ENCODE peak calls at places on chromosomes 13 and 19, in eight cellular contexts. I is stomach; V is tibial nerve; X is CD8-positive, alpha-beta T cell; B is lung; Y is cardiac fibroblast; R is thoracic aorta; Q is hepatocyte. W is an unnamed sample.

GRCh38 chr13:21966014-21966413 is 295.1 kb downstream of the FGF9 start:
- DNase-seq in I (no peak), V (no peak), X (no peak), B (no peak), Y (no peak), R (no peak), Q (no peak), W (no peak)

GRCh38 chr19:46764817-46765291 is 18.6 kb upstream of the STRN4 start:
- DNase-seq in I (no peak), V (no peak), X (no peak), B (no peak), Y (no peak), R (no peak), Q (no peak), W (no peak)

GRCh38 chr13:78586706-78587105 is 16.6 kb downstream of the POU4F1 start:
- DNase-seq in I (no peak), V (no peak), X (no peak), B (no peak), Y (no peak), R (no peak), Q (no peak), W (no peak)

GRCh38 chr13:99894835-99895427 is 76.6 kb downstream of the ZIC5 start:
- DNase-seq in I (no peak), V (no peak), X (no peak), B (no peak), Y (peak; percentile 9), R (no peak), Q (no peak), W (no peak)

GRCh38 chr13:110109140-110109783 is 197.7 kb downstream of the COL4A1 start:
- DNase-seq in I (no peak), V (no peak), X (no peak), B (no peak), Y (peak; percentile 28), R (no peak), Q (no peak), W (no peak)

GRCh38 chr19:46812898-46813569 is 24.6 kb upstream of the SLC1A5 start:
- DNase-seq in I (peak; percentile 39), V (no peak), X (no peak), B (peak; percentile 36), Y (no peak), R (no peak), Q (no peak), W (no peak)

GRCh38 chr13:95154441-95154886 is 146.8 kb downstream of the ABCC4 start:
- DNase-seq in I (no peak), V (no peak), X (no peak), B (no peak), Y (peak; percentile 79), R (no peak), Q (no peak), W (no peak)

GRCh38 chr13:44396963-44397580 is 23.4 kb downstream of the SERP2 start:
- DNase-seq in I (no peak), V (no peak), X (no peak), B (no peak), Y (peak; percentile 11), R (no peak), Q (peak; percentile 70), W (no peak)

GRCh38 chr13:42762917-42763316 is 18.5 kb upstream of the FAM216B start:
- DNase-seq in I (no peak), V (no peak), X (no peak), B (no peak), Y (peak; percentile 98), R (no peak), Q (peak; percentile 18), W (peak; percentile 54)

GRCh38 chr13:20390526-20391175 is 135.0 kb downstream of the CRYL1 start:
- DNase-seq in I (no peak), V (no peak), X (no peak), B (no peak), Y (no peak), R (no peak), Q (no peak), W (no peak)

GRCh38 chr13:70391678-70392077 is 283.4 kb upstream of the KLHL1 start:
- DNase-seq in I (peak; percentile 35), V (no peak), X (no peak), B (no peak), Y (no peak), R (no peak), Q (peak; percentile 51), W (no peak)

GRCh38 chr19:46515879-46516350 is 20.2 kb upstream of the PNMA8B start:
- DNase-seq in I (no peak), V (no peak), X (no peak), B (no peak), Y (peak; percentile 61), R (no peak), Q (peak; percentile 50), W (peak; percentile 34)

GRCh38 chr19:47598407-47599349 is 10.3 kb upstream of the BICRA start:
- DNase-seq in I (peak; percentile 41), V (no peak), X (no peak), B (peak; percentile 54), Y (peak; percentile 98), R (peak; percentile 55), Q (peak; percentile 90), W (peak; percentile 97)

GRCh38 chr13:72121466-72121865 is 254.5 kb upstream of the DACH1 start:
- DNase-seq in I (no peak), V (no peak), X (no peak), B (no peak), Y (no peak), R (no peak), Q (no peak), W (no peak)

GRCh38 chr13:45298206-45298505 is 42.8 kb downstream of the TPT1 start:
- DNase-seq in I (no peak), V (no peak), X (no peak), B (no peak), Y (no peak), R (no peak), Q (no peak), W (no peak)

GRCh38 chr13:109673477-109673876 is 112.9 kb downstream of the IRS2 start:
- DNase-seq in I (no peak), V (no peak), X (no peak), B (no peak), Y (peak; percentile 27), R (no peak), Q (no peak), W (no peak)

GRCh38 chr13:40152145-40152544 is 496.7 kb downstream of the COG6 start:
- DNase-seq in I (no peak), V (no peak), X (no peak), B (no peak), Y (peak; percentile 97), R (peak; percentile 19), Q (no peak), W (peak; percentile 94)

GRCh38 chr13:37709318-37709717 is 110.8 kb upstream of the POSTN start:
- DNase-seq in I (no peak), V (no peak), X (no peak), B (no peak), Y (no peak), R (no peak), Q (no peak), W (no peak)

GRCh38 chr13:111513766-111514611 is 193.5 kb downstream of the TEX29 start:
- DNase-seq in I (no peak), V (no peak), X (no peak), B (no peak), Y (no peak), R (no peak), Q (no peak), W (no peak)

GRCh38 chr13:46166947-46167610 is 14.9 kb downstream of the LCP1 start:
- DNase-seq in I (no peak), V (no peak), X (no peak), B (no peak), Y (no peak), R (no peak), Q (no peak), W (no peak)

GRCh38 chr19:1269478-1270167 is 491 bp downstream of the CIRBP start:
- DNase-seq in I (peak; percentile 86), V (peak; percentile 72), X (peak; percentile 77), B (peak; percentile 84), Y (peak; percentile 94), R (peak; percentile 87), Q (peak; percentile 94), W (peak; percentile 78)

DNA sequence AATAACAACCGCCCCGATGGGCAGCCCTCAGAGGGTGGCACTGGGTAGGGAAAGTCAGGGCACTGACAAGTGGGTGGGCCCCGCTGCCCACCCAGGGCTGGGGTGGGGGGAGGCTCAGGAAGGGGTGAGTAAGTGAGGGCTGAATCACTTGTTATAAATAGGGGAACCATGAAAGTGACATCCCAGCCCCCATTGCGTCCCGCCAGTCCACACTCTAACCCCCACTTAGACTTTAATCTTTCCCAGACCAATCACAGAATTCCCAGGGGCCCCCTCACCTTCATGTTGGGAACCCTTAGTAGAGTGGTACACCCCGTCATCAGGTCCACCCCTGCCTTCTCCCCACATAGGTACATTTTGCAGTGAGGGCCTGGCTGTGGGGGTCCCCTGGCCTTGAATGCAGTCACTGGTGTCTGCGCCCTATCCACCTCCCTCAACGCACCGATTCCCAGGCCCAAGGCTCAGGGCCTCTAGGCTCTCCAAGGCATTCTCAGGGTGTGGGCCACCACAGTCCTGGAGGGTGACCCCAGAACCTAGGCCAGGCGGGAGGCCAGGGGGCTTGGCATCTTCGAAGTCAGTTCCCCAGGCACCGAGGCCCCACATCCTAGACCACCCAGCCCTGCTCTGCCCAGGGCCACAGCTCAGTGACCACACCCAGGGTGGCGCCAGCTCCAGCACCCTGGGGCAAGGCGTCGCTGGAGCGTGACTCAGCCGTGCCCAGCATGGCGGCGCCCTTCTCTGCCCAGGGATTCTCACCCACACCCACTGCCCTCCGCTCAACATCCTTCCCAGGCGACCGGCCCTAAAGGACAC is 36.8 kb upstream of the NANOS3 start:
- DNase-seq in I (peak; percentile 75), V (no peak), X (no peak), B (peak; percentile 64), Y (peak; percentile 73), R (no peak), Q (peak; percentile 28), W (peak; percentile 92)
- TF ChIP-seq CTCF in I (no peak), V (no peak), X (no peak), B (no peak), Y (no peak), R (no peak), Q (no peak), W (no peak)

GRCh38 chr19:40605201-40605971 is 4.2 kb downstream of the LTBP4 start:
- DNase-seq in I (peak; percentile 86), V (peak; percentile 61), X (peak; percentile 61), B (peak; percentile 84), Y (peak; percentile 48), R (no peak), Q (peak; percentile 84), W (peak; percentile 94)
- TF ChIP-seq CTCF in I (peak; percentile 20), V (no peak), X (no peak), B (no peak), Y (no peak), R (no peak), Q (peak; percentile 41), W (peak; percentile 21)

DNA sequence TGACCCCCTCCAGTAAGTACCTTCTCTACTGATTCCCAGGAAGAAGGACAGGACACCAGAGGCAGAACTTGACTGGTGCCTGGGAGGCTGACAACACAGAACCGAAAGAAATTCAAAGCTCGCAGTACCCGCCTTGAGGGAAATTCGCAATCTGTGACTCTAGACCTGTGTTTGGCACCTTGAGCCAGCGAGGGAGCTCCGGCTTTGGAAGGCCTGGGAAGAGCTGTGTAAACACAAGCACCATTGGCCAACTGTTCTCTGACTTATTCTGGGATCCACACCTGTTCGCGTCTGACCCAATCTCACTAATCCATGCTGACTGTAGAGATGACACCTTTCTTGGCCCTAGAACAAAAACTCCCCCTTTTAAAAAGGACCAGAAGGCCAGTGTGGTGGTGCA is 50.7 kb downstream of the CEBPG start:
- DNase-seq in I (no peak), V (no peak), X (no peak), B (no peak), Y (no peak), R (no peak), Q (no peak), W (no peak)
- TF ChIP-seq CTCF in I (no peak), V (no peak), X (no peak), B (no peak), Y (no peak), R (no peak), Q (no peak), W (no peak)

GRCh38 chr19:5931251-5931650 is 17.2 kb downstream of the CAPS start:
- DNase-seq in I (no peak), V (no peak), X (no peak), B (no peak), Y (no peak), R (no peak), Q (no peak), W (no peak)
- TF ChIP-seq CTCF in I (no peak), V (no peak), X (no peak), B (no peak), Y (no peak), R (no peak), Q (no peak), W (no peak)

W was measured in MCF 10A.